ENCODE peak calls at places on chromosomes 5 and 9, in eight cellular contexts. L is CD8-positive, alpha-beta T cell; I is epithelial cell of esophagus; S is stimulated activated naive CD4-positive, alpha-beta T cell; A is AG04450; Q is stimulated activated CD8-positive, alpha-beta memory T cell treated with anti-CD3 and anti-CD28 coated beads, Interleukin-4, amount 100 ng/mL, for 1 hour; N is endothelial cell; O is GM12865. F is an unnamed sample.

GRCh38 chr5:149730620-149731331 is 666 bp downstream of the PPARGC1B start:
- DNase-seq in L (peak; percentile 44), I (peak; percentile 36), S (peak; percentile 56), A (no peak), Q (peak; percentile 15), N (peak; percentile 46), O (peak; percentile 78), F (peak; percentile 43)

GRCh38 chr5:180816608-180817534 is 14.3 kb upstream of the MGAT1 start:
- DNase-seq in L (no peak), I (no peak), S (peak; percentile 24), A (no peak), Q (no peak), N (peak; percentile 54), O (no peak), F (no peak)

GRCh38 chr9:5002811-5003210 is 17.7 kb downstream of the JAK2 start:
- DNase-seq in L (no peak), I (no peak), S (no peak), A (no peak), Q (no peak), N (no peak), O (no peak), F (no peak)

GRCh38 chr5:35089688-35090314 is 42.1 kb upstream of the AGXT2 start:
- DNase-seq in L (peak; percentile 33), I (peak; percentile 48), S (peak; percentile 50), A (peak; percentile 8), Q (peak; percentile 21), N (peak; percentile 68), O (peak; percentile 61), F (peak; percentile 51)

GRCh38 chr5:32677023-32677422 is 34.1 kb upstream of the NPR3 start:
- DNase-seq in L (no peak), I (no peak), S (no peak), A (no peak), Q (no peak), N (no peak), O (no peak), F (no peak)

GRCh38 chr5:177040814-177041410 is 18.4 kb downstream of the ZNF346 start:
- DNase-seq in L (no peak), I (peak; percentile 42), S (no peak), A (no peak), Q (no peak), N (no peak), O (no peak), F (no peak)

GRCh38 chr5:14210729-14211128 is 67.6 kb downstream of the TRIO start:
- DNase-seq in L (no peak), I (no peak), S (no peak), A (no peak), Q (no peak), N (no peak), O (no peak), F (no peak)

GRCh38 chr9:137085918-137086530 is 761 bp upstream of the MAN1B1 start:
- DNase-seq in L (peak; percentile 17), I (peak; percentile 47), S (peak; percentile 47), A (no peak), Q (no peak), N (no peak), O (peak; percentile 59), F (peak; percentile 52)

GRCh38 chr5:55865831-55866230 is 14.7 kb downstream of the IL31RA start:
- DNase-seq in L (no peak), I (peak; percentile 25), S (no peak), A (no peak), Q (no peak), N (no peak), O (no peak), F (no peak)

GRCh38 chr9:110543631-110544051 is 35.9 kb downstream of the SVEP1 start:
- DNase-seq in L (no peak), I (no peak), S (no peak), A (no peak), Q (no peak), N (no peak), O (no peak), F (no peak)

GRCh38 chr5:83430130-83431010 is 41.2 kb upstream of the VCAN start:
- DNase-seq in L (peak; percentile 8), I (peak; percentile 74), S (peak; percentile 36), A (peak; percentile 26), Q (peak; percentile 5), N (peak; percentile 74), O (peak; percentile 85), F (peak; percentile 12)

GRCh38 chr5:160685695-160686094 is 166.3 kb downstream of the ATP10B start:
- DNase-seq in L (no peak), I (no peak), S (no peak), A (no peak), Q (no peak), N (peak; percentile 11), O (peak; percentile 60), F (peak; percentile 50)

GRCh38 chr9:4741365-4742031 is 496 bp upstream of the AK3 start:
- DNase-seq in L (no peak), I (peak; percentile 41), S (no peak), A (no peak), Q (no peak), N (peak; percentile 16), O (no peak), F (peak; percentile 38)

GRCh38 chr5:10719965-10720364 is 41.1 kb downstream of the DAP start:
- DNase-seq in L (no peak), I (peak; percentile 67), S (no peak), A (peak; percentile 92), Q (no peak), N (no peak), O (no peak), F (no peak)

GRCh38 chr9:34498511-34498910 is 24.3 kb downstream of the ENHO start:
- DNase-seq in L (no peak), I (no peak), S (no peak), A (no peak), Q (no peak), N (no peak), O (no peak), F (no peak)

GRCh38 chr5:132176987-132177386 is 50.7 kb downstream of the P4HA2 start:
- DNase-seq in L (no peak), I (no peak), S (no peak), A (no peak), Q (no peak), N (no peak), O (peak; percentile 48), F (no peak)

GRCh38 chr5:72478684-72479083 is 28.5 kb downstream of the ZNF366 start:
- DNase-seq in L (no peak), I (no peak), S (no peak), A (no peak), Q (no peak), N (no peak), O (no peak), F (no peak)

GRCh38 chr5:80318212-80318611 is 1.6 kb upstream of the SPZ1 start:
- DNase-seq in L (no peak), I (no peak), S (no peak), A (no peak), Q (no peak), N (no peak), O (no peak), F (no peak)

GRCh38 chr5:95130951-95131350 is 153.9 kb downstream of the MCTP1 start:
- DNase-seq in L (no peak), I (no peak), S (no peak), A (no peak), Q (no peak), N (no peak), O (no peak), F (no peak)

GRCh38 chr5:150637245-150638052 is 3.0 kb upstream of the SYNPO start:
- DNase-seq in L (no peak), I (peak; percentile 78), S (no peak), A (peak; percentile 75), Q (no peak), N (no peak), O (no peak), F (peak; percentile 62)

GRCh38 chr5:175047048-175047447 is 322.7 kb downstream of the MSX2 start:
- DNase-seq in L (no peak), I (no peak), S (no peak), A (no peak), Q (no peak), N (no peak), O (no peak), F (no peak)

GRCh38 chr5:82416506-82416905 is 138.4 kb upstream of the RPS23 start:
- DNase-seq in L (no peak), I (peak; percentile 64), S (no peak), A (no peak), Q (no peak), N (no peak), O (no peak), F (no peak)